ENCODE peak calls at places on chromosomes 12 and 14, in six cellular contexts. J, I, Z, F, O and K are unnamed samples.

GRCh38 chr12:107600596-107601144 is 84.9 kb upstream of the PWP1 start:
- DNase-seq in J (no peak), I (no peak), Z (no peak), F (no peak), O (no peak), K (no peak)

GRCh38 chr14:76055330-76055729 is 69.8 kb downstream of the IFT43 start:
- DNase-seq in J (no peak), I (no peak), Z (no peak), F (no peak), O (no peak), K (no peak)

GRCh38 chr12:26338574-26339572 is 143.5 kb downstream of the SSPN start:
- DNase-seq in J (peak; percentile 80), I (no peak), Z (peak; percentile 83), F (no peak), O (no peak), K (no peak)

GRCh38 chr14:39682563-39682962 is 250.3 kb upstream of the FBXO33 start:
- DNase-seq in J (no peak), I (no peak), Z (no peak), F (no peak), O (no peak), K (no peak)

GRCh38 chr14:89027097-89027740 is 202.8 kb downstream of the TTC8 start:
- DNase-seq in J (peak; percentile 79), I (no peak), Z (peak; percentile 36), F (no peak), O (no peak), K (no peak)

GRCh38 chr12:109714141-109714912 is 702 bp downstream of the FAM222A start:
- DNase-seq in J (peak; percentile 68), I (no peak), Z (peak; percentile 46), F (no peak), O (no peak), K (no peak)

GRCh38 chr12:4975574-4975973 is 65.9 kb downstream of the KCNA1 start:
- DNase-seq in J (no peak), I (no peak), Z (no peak), F (no peak), O (no peak), K (no peak)

GRCh38 chr12:2876431-2877046 is 435 bp downstream of the FOXM1 start:
- DNase-seq in J (peak; percentile 46), I (no peak), Z (peak; percentile 48), F (no peak), O (no peak), K (no peak)

GRCh38 chr12:32115404-32116104 is 8.9 kb downstream of the BICD1 start:
- DNase-seq in J (peak; percentile 99), I (peak; percentile 97), Z (peak; percentile 97), F (peak; percentile 95), O (peak; percentile 98), K (peak; percentile 99)

GRCh38 chr12:102461501-102461900 is 18.9 kb downstream of the IGF1 start:
- DNase-seq in J (no peak), I (no peak), Z (no peak), F (no peak), O (no peak), K (no peak)

GRCh38 chr14:72721042-72721540 is 172.8 kb downstream of the DPF3 start:
- DNase-seq in J (no peak), I (no peak), Z (no peak), F (no peak), O (no peak), K (no peak)

GRCh38 chr12:63968685-63969084 is 124.2 kb downstream of the SRGAP1 start:
- DNase-seq in J (no peak), I (no peak), Z (no peak), F (no peak), O (no peak), K (no peak)

GRCh38 chr12:122871851-122872785 is 23.8 kb downstream of the VPS37B start:
- DNase-seq in J (peak; percentile 95), I (no peak), Z (peak; percentile 70), F (peak; percentile 78), O (no peak), K (no peak)
- H3K4me3 ChIP-seq in J (peak overlapping the region; percentile 42), I (peak overlapping the region; percentile 30), Z (no peak overlapping the region), F (peak overlapping the region; percentile 15), O (peak overlapping the region; percentile 43), K (peak overlapping the region; percentile 41)

GRCh38 chr14:87046960-87047359 is 946.0 kb downstream of the GALC start:
- DNase-seq in J (no peak), I (no peak), Z (no peak), F (no peak), O (no peak), K (no peak)

GRCh38 chr14:87043667-87044200 is 949.2 kb downstream of the GALC start:
- DNase-seq in J (no peak), I (no peak), Z (no peak), F (no peak), O (no peak), K (no peak)

GRCh38 chr14:87044807-87045206 is 948.2 kb downstream of the GALC start:
- DNase-seq in J (no peak), I (no peak), Z (no peak), F (no peak), O (no peak), K (no peak)

GRCh38 chr14:87045241-87045640 is 947.7 kb downstream of the GALC start:
- DNase-seq in J (peak; percentile 57), I (no peak), Z (no peak), F (no peak), O (no peak), K (no peak)

DNA sequence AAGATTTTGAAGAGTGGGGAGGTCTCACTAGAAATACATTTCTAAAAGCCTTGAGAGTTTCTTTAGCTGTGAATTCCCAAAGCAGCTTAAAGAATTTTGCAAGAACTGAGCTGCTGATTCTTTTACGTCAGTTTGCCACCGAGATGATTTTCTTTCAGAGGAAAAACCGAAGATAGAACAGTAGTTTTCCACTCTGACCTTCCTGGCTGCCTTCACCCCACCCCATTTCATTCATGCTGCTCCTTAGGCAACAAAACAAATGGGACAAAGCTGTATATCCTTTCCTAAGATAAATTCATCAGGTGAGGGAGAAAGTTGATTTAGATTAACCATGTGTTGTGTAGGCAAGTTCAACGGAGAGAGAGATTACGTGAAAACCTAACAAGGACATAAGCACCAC is 947.0 kb downstream of the GALC start:
- DNase-seq in J (no peak), I (no peak), Z (no peak), F (no peak), O (no peak), K (no peak)
- TF ChIP-seq CTCF in J (no peak), I (no peak), Z (no peak), F (no peak), O (no peak), K (no peak)

GRCh38 chr12:113465808-113466769 is 5.6 kb downstream of the LHX5 start:
- DNase-seq in J (no peak), I (no peak), Z (no peak), F (no peak), O (no peak), K (no peak)

GRCh38 chr12:113462880-113463745 is 8.6 kb downstream of the LHX5 start:
- DNase-seq in J (peak; percentile 28), I (no peak), Z (no peak), F (no peak), O (no peak), K (no peak)

GRCh38 chr12:113464852-113465719 is 6.6 kb downstream of the LHX5 start:
- DNase-seq in J (peak; percentile 17), I (no peak), Z (no peak), F (no peak), O (no peak), K (no peak)

GRCh38 chr12:113462117-113462774 is 9.4 kb downstream of the LHX5 start:
- DNase-seq in J (peak; percentile 92), I (no peak), Z (peak; percentile 57), F (peak; percentile 74), O (peak; percentile 24), K (peak; percentile 36)

GRCh38 chr12:113463746-113464743 is 7.6 kb downstream of the LHX5 start:
- DNase-seq in J (peak; percentile 31), I (no peak), Z (no peak), F (no peak), O (no peak), K (no peak)
- H3K4me3 ChIP-seq in J (no peak overlapping the region), I (no peak overlapping the region), Z (no peak overlapping the region), F (no peak overlapping the region), O (no peak overlapping the region), K (no peak overlapping the region)

DNA sequence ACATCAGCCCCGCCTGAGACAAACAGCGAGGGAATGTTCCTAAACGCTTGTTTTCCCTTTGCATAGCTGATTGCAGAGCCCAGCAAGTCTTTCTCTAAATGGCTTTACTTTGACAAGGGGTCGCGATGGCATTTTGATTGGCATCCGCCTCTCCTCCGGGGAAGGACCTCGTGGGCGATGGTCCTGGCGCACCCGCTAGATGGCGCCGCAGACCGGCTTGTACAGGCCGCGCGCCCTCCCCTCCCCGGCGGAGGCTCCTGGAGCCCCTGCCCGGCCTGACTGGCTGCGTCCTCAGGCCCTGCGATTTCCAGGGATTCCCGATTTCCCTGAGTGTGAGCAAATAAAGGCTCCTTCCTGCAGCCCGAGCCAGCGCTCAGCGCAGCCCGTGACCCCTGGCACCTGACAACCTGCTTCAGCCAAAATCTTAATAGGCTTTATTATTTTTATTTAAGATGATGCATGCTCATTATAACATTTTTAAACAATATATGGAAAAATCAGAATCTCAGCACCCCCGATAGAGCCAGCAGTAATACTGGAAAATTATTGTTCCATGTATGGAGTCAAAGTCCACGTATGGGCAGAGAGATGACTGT is 468.3 kb downstream of the AACS start:
- DNase-seq in J (no peak), I (no peak), Z (no peak), F (no peak), O (no peak), K (no peak)
- TF ChIP-seq CTCF in J (peak; percentile 16), I (peak; percentile 55), Z (no peak), F (peak; percentile 54), O (peak; percentile 47), K (peak; percentile 35)

GRCh38 chr12:77946541-77947021 is 115.9 kb downstream of the NAV3 start:
- DNase-seq in J (peak; percentile 30), I (no peak), Z (peak; percentile 10), F (no peak), O (no peak), K (no peak)

GRCh38 chr12:77940011-77940423 is 109.3 kb downstream of the NAV3 start:
- DNase-seq in J (peak; percentile 88), I (peak; percentile 80), Z (peak; percentile 89), F (no peak), O (peak; percentile 73), K (peak; percentile 81)

GRCh38 chr12:77940566-77940965 is 109.9 kb downstream of the NAV3 start:
- DNase-seq in J (peak; percentile 84), I (no peak), Z (peak; percentile 46), F (no peak), O (no peak), K (peak; percentile 76)

GRCh38 chr12:77941396-77941795 is 110.7 kb downstream of the NAV3 start:
- DNase-seq in J (peak; percentile 31), I (no peak), Z (no peak), F (no peak), O (no peak), K (no peak)

GRCh38 chr12:77943466-77943865 is 112.8 kb downstream of the NAV3 start:
- DNase-seq in J (peak; percentile 87), I (no peak), Z (peak; percentile 87), F (no peak), O (no peak), K (no peak)
- H3K4me3 ChIP-seq in J (peak overlapping the region; percentile 50), I (no peak overlapping the region), Z (no peak overlapping the region), F (no peak overlapping the region), O (no peak overlapping the region), K (peak overlapping the region; percentile 52)